ENCODE peak calls at places on chromosomes 1 and 21, in four cellular contexts. E, G, S and L are unnamed samples.

GRCh38 chr1:155207578-155208405 is at the start of gene THBS3:
- DNase-seq in S (peak), E (peak), G (peak), L (peak)

GRCh38 chr1:94974824-94975223 is 47.9 kb upstream of the CNN3 start:
- DNase-seq in G (peak), E (peak), S (no peak), L (no peak)

GRCh38 chr21:33268736-33269441 is 2.7 kb downstream of the IL10RB start:
- DNase-seq in E (no peak), S (no peak), G (no peak), L (no peak)

GRCh38 chr1:69569983-69570755 is 2.4 kb downstream of the LRRC7 start:
- DNase-seq in E (no peak), G (peak), S (peak), L (peak)

GRCh38 chr1:225554216-225554812 is 98.6 kb downstream of the ENAH start:
- DNase-seq in E (peak), G (peak), S (no peak), L (no peak)

GRCh38 chr1:215645182-215645581 is 78.1 kb downstream of the KCTD3 start:
- DNase-seq in G (no peak), S (no peak), E (no peak), L (no peak)

GRCh38 chr1:230210326-230210978 is 143.4 kb downstream of the GALNT2 start:
- DNase-seq in E (peak), G (peak), S (peak), L (no peak)

GRCh38 chr1:112054504-112054903 is 65.0 kb upstream of the KCND3 start:
- DNase-seq in E (no peak), S (no peak), G (no peak), L (no peak)

GRCh38 chr1:3060601-3061551 is 8.1 kb upstream of the PRDM16 start:
- DNase-seq in S (no peak), G (no peak), E (no peak), L (no peak)

GRCh38 chr21:26405071-26405470 is 168.0 kb downstream of the CYYR1 start:
- DNase-seq in S (no peak), E (peak), G (peak), L (no peak)

GRCh38 chr1:55716610-55717009 is 501.4 kb upstream of the USP24 start:
- DNase-seq in S (no peak), G (peak), E (peak), L (no peak)

GRCh38 chr1:87155648-87156047 is 173.0 kb upstream of the LMO4 start:
- DNase-seq in G (no peak), S (no peak), E (no peak), L (no peak)

GRCh38 chr1:109497449-109498160 is 3.7 kb downstream of the CYB561D1 start:
- DNase-seq in G (no peak), S (no peak), E (no peak), L (no peak)

DNA sequence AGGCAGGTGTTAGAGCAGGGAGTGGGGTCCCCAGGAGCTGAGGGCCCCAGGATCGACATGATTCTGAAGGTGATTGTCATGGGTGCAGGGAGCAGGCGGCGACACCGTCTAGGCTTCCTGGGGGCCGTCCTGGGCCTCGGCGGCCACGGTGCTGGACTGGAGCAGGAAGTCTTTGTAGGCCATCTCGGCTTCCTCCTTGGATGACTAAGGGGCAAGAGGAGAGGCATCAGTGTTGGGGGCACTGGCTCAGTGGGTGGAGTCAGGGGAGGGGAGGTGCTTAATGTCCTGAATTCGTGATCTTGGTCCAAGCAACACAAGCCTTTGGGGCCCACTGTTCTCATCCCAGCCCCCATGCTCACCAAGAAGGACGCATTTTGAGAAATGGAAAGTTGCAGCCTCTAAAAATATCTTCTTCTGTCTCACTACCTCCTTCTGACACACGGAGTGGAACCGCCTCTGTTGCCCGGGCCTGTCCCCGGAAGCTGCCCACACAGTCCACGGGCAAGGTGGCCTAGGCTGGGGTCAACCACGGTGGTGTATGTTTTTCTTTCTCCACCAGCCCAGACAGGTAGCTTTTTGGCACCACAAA is 8.6 kb upstream of the FCMR start:
- DNase-seq in E (no peak), S (no peak), G (no peak), L (no peak)
- H3K9ac ChIP-seq in E (no peak), S (no peak), G (no peak), L (no peak)

DNA sequence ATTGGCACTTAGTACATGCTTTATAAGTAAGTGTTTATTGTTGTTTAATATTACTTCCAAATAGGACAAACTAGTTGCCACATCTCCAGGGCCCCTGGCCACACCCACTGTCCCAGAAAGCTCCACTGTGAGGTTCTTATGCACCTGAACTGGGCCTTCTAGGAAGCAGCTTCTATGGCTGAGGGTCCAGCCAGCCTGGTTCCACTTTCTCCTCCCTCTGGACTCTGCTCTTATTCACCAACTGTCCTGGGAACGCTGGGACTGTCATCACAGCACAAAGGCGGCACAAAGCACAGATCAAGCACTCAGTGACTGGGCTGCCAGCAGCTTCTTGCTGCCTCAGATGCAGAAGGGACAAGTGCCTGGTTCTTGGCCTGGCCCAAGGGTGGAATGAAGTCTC is 29.6 kb upstream of the ZNF648 start:
- DNase-seq in E (no peak), G (no peak), S (no peak), L (no peak)
- H4K91ac ChIP-seq in E (no peak), G (no peak), S (no peak), L (no peak)

DNA sequence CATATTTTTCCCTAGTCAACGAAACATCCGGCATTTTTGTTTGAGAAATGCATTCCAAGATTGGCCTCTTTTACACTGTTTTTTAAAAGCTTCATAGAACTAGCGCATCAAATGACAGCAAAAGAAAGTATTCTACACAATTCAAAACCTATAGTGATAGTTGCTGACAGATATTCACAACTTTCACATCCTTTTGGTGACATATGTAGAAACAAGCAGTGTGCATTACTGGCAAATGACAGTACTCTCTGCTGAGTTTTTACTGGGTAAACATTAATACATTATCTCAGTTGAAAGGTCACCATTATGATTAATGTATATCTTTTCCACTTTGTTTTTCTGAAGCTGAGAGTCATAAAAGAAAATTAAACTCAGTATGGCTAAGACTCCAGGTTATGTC is 135.4 kb upstream of the RGS18 start:
- DNase-seq in S (no peak), E (no peak), G (no peak), L (no peak)
- H2AFZ ChIP-seq in S (no peak), E (no peak), G (no peak), L (no peak)

DNA sequence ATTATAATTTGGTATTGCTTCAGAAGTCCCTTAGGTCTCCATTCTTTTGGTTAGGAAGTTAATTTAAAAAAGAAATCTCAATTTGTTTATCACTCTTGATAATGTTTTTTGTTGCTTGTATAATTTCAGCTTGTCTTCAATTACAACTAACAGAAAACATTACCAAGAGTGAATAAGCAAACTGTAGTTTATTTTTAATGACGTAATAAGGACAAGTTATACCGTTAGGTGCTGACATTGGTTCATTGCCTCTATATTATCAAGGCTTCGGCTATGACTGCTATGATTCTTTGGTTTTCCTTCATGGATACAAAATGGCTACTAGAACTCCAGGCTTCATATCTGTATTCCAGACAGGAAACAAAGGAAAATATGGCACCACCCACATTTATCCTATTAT is 220.6 kb downstream of the PTGER3 start:
- DNase-seq in S (no peak), G (no peak), E (no peak), L (no peak)
- H3K9ac ChIP-seq in S (no peak), G (no peak), E (no peak), L (no peak)

DNA sequence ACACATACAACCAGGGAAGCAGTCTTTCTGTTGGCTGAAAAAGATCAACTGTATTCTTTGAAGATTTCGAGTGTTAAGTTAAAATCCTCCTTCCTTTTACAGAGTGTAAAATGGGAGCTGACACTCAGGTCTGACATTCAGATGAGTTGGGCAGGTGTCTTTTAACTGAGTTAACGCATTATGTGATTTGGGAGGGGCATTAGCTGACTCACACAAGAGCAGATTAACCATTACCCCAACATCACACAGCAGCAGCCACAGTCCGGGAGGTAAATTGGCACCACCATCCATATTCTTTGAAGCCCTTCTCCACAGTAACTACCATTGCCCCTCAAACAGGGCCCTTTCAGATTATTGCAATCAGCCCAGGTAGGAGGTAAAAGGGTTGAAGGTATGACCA is 15.8 kb upstream of the JAK1 start:
- DNase-seq in E (no peak), S (no peak), G (no peak), L (no peak)
- H4K91ac ChIP-seq in E (no peak), S (no peak), G (no peak), L (no peak)

DNA sequence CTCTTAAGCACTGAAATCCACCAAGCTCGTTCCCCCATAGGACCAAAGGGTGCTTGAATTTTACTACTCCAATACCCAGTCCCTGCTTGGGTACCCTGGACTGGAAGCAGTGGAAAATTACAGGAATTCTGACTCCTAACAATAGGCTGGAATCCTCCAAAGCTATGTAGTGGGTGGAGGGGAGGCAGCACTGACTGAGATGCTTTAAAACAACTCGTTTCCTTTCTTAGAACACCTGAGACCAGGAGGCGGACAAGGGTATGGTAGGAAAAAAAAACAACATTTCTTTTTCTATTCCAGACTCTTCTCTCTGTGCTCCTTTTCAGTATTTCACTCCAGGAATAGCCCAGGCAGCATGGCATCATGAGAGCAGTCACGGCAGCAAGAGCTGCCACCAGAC is 2.3 kb downstream of the PEF1 start:
- DNase-seq in S (no peak), E (no peak), G (no peak), L (no peak)
- H2AFZ ChIP-seq in S (no peak), E (no peak), G (no peak), L (no peak)

GRCh38 chr21:35399002-35399401 is 349.9 kb upstream of the RUNX1 start:
- DNase-seq in S (no peak), E (no peak), G (no peak), L (no peak)
- H3K9ac ChIP-seq in S (no peak), E (no peak), G (peak), L (no peak)

GRCh38 chr1:22259581-22260282 is 116.8 kb upstream of the WNT4 start:
- DNase-seq in E (peak), G (peak), S (no peak), L (no peak)

GRCh38 chr1:22260860-22261432 is 118.0 kb upstream of the WNT4 start:
- DNase-seq in G (no peak), S (no peak), E (no peak), L (no peak)

GRCh38 chr1:22257286-22258275 is 114.7 kb upstream of the WNT4 start:
- DNase-seq in S (no peak), E (no peak), G (peak), L (no peak)

GRCh38 chr1:22256213-22256512 is 113.3 kb upstream of the WNT4 start:
- DNase-seq in S (no peak), E (no peak), G (no peak), L (no peak)

GRCh38 chr1:22258696-22259095 is 115.8 kb upstream of the WNT4 start:
- DNase-seq in G (peak), S (no peak), E (peak), L (no peak)
- H4K91ac ChIP-seq in G (peak), S (no peak), E (peak), L (no peak)